ENCODE peak calls at places on chromosomes 3 and 15, in six cellular contexts. N is heart left ventricle, X is coronary artery, Q is upper lobe of left lung, D is CD14-positive monocyte, C is colonic mucosa. T is an unnamed sample.

GRCh38 chr3:20137642-20138041 is 48.4 kb downstream of the SGO1 start:
- DNase-seq in N (no peak), X (no peak), Q (no peak), D (no peak), C (no peak), T (no peak)

GRCh38 chr3:13282528-13282985 is 137.6 kb downstream of the NUP210 start:
- DNase-seq in N (no peak), X (no peak), Q (peak), D (no peak), C (no peak), T (no peak)

GRCh38 chr3:195319060-195319459 is 48.1 kb upstream of the XXYLT1 start:
- DNase-seq in N (no peak), X (no peak), Q (no peak), D (no peak), C (no peak), T (no peak)

GRCh38 chr3:73294532-73294931 is 233.1 kb downstream of the EBLN2 start:
- DNase-seq in N (no peak), X (no peak), Q (no peak), D (no peak), C (no peak), T (no peak)

GRCh38 chr3:160804762-160805161 is 48.7 kb downstream of the PPM1L start:
- DNase-seq in N (peak), X (no peak), Q (no peak), D (no peak), C (no peak), T (peak)

GRCh38 chr3:146682176-146682575 is 77.0 kb upstream of the PLSCR5 start:
- DNase-seq in N (no peak), X (no peak), Q (no peak), D (no peak), C (no peak), T (no peak)

GRCh38 chr15:29621626-29622025 is 200.6 kb downstream of the TJP1 start:
- DNase-seq in N (no peak), X (no peak), Q (no peak), D (no peak), C (no peak), T (no peak)

GRCh38 chr3:121629601-121630000 is 31.1 kb downstream of the HCLS1 start:
- DNase-seq in N (peak), X (no peak), Q (no peak), D (no peak), C (no peak), T (no peak)

GRCh38 chr3:50089603-50089945 is 855 bp downstream of the RBM5 start:
- DNase-seq in N (no peak), X (no peak), Q (no peak), D (no peak), C (no peak), T (peak)

GRCh38 chr3:182937293-182938051 is 42.9 kb downstream of the DCUN1D1 start:
- DNase-seq in N (no peak), X (no peak), Q (no peak), D (no peak), C (no peak), T (no peak)

GRCh38 chr3:124846189-124846588 is 41.0 kb downstream of the ITGB5 start:
- DNase-seq in N (no peak), X (no peak), Q (no peak), D (no peak), C (no peak), T (peak)

GRCh38 chr15:68930268-68931022 is at the start of gene SPESP1:
- DNase-seq in N (peak), X (peak), Q (peak), D (peak), C (peak), T (peak)

GRCh38 chr3:52330194-52330805 is 14.2 kb downstream of the DNAH1 start:
- DNase-seq in N (no peak), X (no peak), Q (no peak), D (peak), C (no peak), T (no peak)

GRCh38 chr15:37616215-37616614 is 318.2 kb upstream of the TMCO5A start:
- DNase-seq in N (no peak), X (no peak), Q (no peak), D (no peak), C (no peak), T (no peak)

GRCh38 chr15:48962662-48963523 is 826 bp downstream of the SHC4 start:
- DNase-seq in N (peak), X (peak), Q (peak), D (no peak), C (no peak), T (peak)

GRCh38 chr15:48964898-48965297 is 1.2 kb upstream of the SHC4 start:
- DNase-seq in N (no peak), X (no peak), Q (no peak), D (no peak), C (no peak), T (no peak)

GRCh38 chr15:48965972-48966371 is 2.3 kb upstream of the SHC4 start:
- DNase-seq in N (no peak), X (no peak), Q (no peak), D (no peak), C (no peak), T (peak)

GRCh38 chr15:48966595-48967301 is 3.0 kb upstream of the SHC4 start:
- DNase-seq in N (no peak), X (no peak), Q (no peak), D (no peak), C (no peak), T (no peak)

GRCh38 chr15:48963524-48964113 is at the start of gene SHC4:
- DNase-seq in N (peak), X (no peak), Q (no peak), D (no peak), C (peak), T (peak)
- TF ChIP-seq CTCF in N (peak), X (no peak), Q (no peak), D (no peak), C (no peak), T (peak)

GRCh38 chr15:51621917-51622268 is 678 bp downstream of the DMXL2 start:
- DNase-seq in N (peak), X (no peak), Q (peak), D (peak), C (peak), T (peak)
- TF ChIP-seq CTCF in N (peak), X (no peak), Q (no peak), D (no peak), C (no peak), T (peak)

GRCh38 chr15:43854801-43855200 is 28.0 kb downstream of the WDR76 start:
- DNase-seq in N (no peak), X (no peak), Q (no peak), D (no peak), C (no peak), T (peak)
- TF ChIP-seq CTCF in N (no peak), X (no peak), Q (no peak), D (no peak), C (no peak), T (no peak)

GRCh38 chr15:39493393-39494067 is 87.3 kb upstream of the THBS1 start:
- DNase-seq in N (no peak), X (no peak), Q (no peak), D (no peak), C (no peak), T (no peak)
- TF ChIP-seq CTCF in N (no peak), X (no peak), Q (no peak), D (no peak), C (no peak), T (no peak)